ENCODE peak calls at places on chromosomes 2 and 18, in five cellular contexts. V is fibroblast of lung, P is upper lobe of right lung, T is choroid plexus epithelial cell, I is fibroblast of pulmonary artery. Q is an unnamed sample.

GRCh38 chr2:29990112-29990511 is 68.7 kb upstream of the ALK start:
- DNase-seq in V (no peak), P (no peak), T (no peak), I (no peak), Q (no peak)

GRCh38 chr18:22378672-22379282 is 38.9 kb downstream of the CTAGE1 start:
- DNase-seq in V (peak; percentile 20), P (no peak), T (peak; percentile 35), I (peak; percentile 51), Q (no peak)

GRCh38 chr18:28650860-28651259 is 473.9 kb upstream of the CDH2 start:
- DNase-seq in V (peak; percentile 27), P (no peak), T (peak; percentile 7), I (peak; percentile 29), Q (no peak)

GRCh38 chr2:43305006-43305405 is 78.6 kb upstream of the ZFP36L2 start:
- DNase-seq in V (no peak), P (no peak), T (peak; percentile 76), I (peak; percentile 94), Q (no peak)

GRCh38 chr2:160388464-160389263 is 104.9 kb downstream of the RBMS1 start:
- DNase-seq in V (no peak), P (no peak), T (no peak), I (no peak), Q (no peak)

GRCh38 chr2:8889978-8890377 is 52.6 kb upstream of the KIDINS220 start:
- DNase-seq in V (peak; percentile 44), P (no peak), T (no peak), I (no peak), Q (no peak)

GRCh38 chr2:75570948-75571729 is 10.4 kb upstream of the EVA1A start:
- DNase-seq in V (peak; percentile 79), P (no peak), T (peak; percentile 70), I (no peak), Q (no peak)

GRCh38 chr18:50096766-50097435 is 98.0 kb downstream of the MYO5B start:
- DNase-seq in V (no peak), P (no peak), T (no peak), I (no peak), Q (no peak)

GRCh38 chr18:11411021-11411420 is 198.4 kb upstream of the SLC35G4 start:
- DNase-seq in V (no peak), P (no peak), T (no peak), I (no peak), Q (peak; percentile 19)

GRCh38 chr2:132875193-132875592 is 205.2 kb upstream of the LYPD1 start:
- DNase-seq in V (no peak), P (no peak), T (no peak), I (no peak), Q (no peak)

GRCh38 chr2:50433635-50434034 is 598.3 kb downstream of the NRXN1 start:
- DNase-seq in V (no peak), P (no peak), T (no peak), I (no peak), Q (no peak)

GRCh38 chr2:47087051-47087450 is 68.1 kb downstream of the STPG4 start:
- DNase-seq in V (no peak), P (no peak), T (no peak), I (no peak), Q (no peak)

GRCh38 chr18:75638223-75638596 is 210.7 kb upstream of the SMIM21 start:
- DNase-seq in V (peak; percentile 86), P (no peak), T (peak; percentile 47), I (peak; percentile 62), Q (peak; percentile 44)

GRCh38 chr2:233075966-233076339 is 15.8 kb downstream of the INPP5D start:
- DNase-seq in V (no peak), P (no peak), T (no peak), I (no peak), Q (no peak)

GRCh38 chr2:239688098-239688497 is 287.3 kb upstream of the HDAC4 start:
- DNase-seq in V (no peak), P (peak; percentile 63), T (no peak), I (no peak), Q (no peak)

GRCh38 chr2:158921599-158922408 is 46.6 kb upstream of the TANC1 start:
- DNase-seq in V (no peak), P (no peak), T (no peak), I (no peak), Q (no peak)

GRCh38 chr2:75513616-75514170 is 47.0 kb downstream of the EVA1A start:
- DNase-seq in V (peak; percentile 92), P (no peak), T (no peak), I (no peak), Q (no peak)

GRCh38 chr2:239272626-239273025 is 128.2 kb downstream of the HDAC4 start:
- DNase-seq in V (no peak), P (no peak), T (no peak), I (no peak), Q (no peak)

GRCh38 chr2:28153851-28154250 is 238.8 kb upstream of the FOSL2 start:
- DNase-seq in V (no peak), P (no peak), T (no peak), I (no peak), Q (no peak)

GRCh38 chr2:28155071-28155470 is 237.6 kb upstream of the FOSL2 start:
- DNase-seq in V (no peak), P (no peak), T (no peak), I (no peak), Q (no peak)

GRCh38 chr2:28150994-28151393 is 241.7 kb upstream of the FOSL2 start:
- DNase-seq in V (no peak), P (no peak), T (no peak), I (no peak), Q (no peak)

GRCh38 chr2:28152585-28153284 is 239.9 kb upstream of the FOSL2 start:
- DNase-seq in V (peak; percentile 87), P (no peak), T (peak; percentile 59), I (peak; percentile 14), Q (no peak)

GRCh38 chr2:28155627-28156026 is 237.0 kb upstream of the FOSL2 start:
- DNase-seq in V (no peak), P (no peak), T (no peak), I (peak; percentile 28), Q (no peak)
- TF ChIP-seq CTCF in V (peak; percentile 66), P (peak; percentile 45), T (peak; percentile 64), I (peak; percentile 59), Q (peak; percentile 56)

GRCh38 chr2:230131366-230131765 is 62.6 kb upstream of the SLC16A14 start:
- DNase-seq in V (no peak), P (no peak), T (no peak), I (no peak), Q (no peak)

GRCh38 chr2:230128943-230129342 is 60.2 kb upstream of the SLC16A14 start:
- DNase-seq in V (peak; percentile 61), P (no peak), T (peak; percentile 50), I (peak; percentile 4), Q (peak; percentile 28)

GRCh38 chr2:230130668-230131364 is 62.1 kb upstream of the SLC16A14 start:
- DNase-seq in V (peak; percentile 80), P (no peak), T (peak; percentile 98), I (peak; percentile 55), Q (peak; percentile 54)

GRCh38 chr2:230124792-230125452 is 56.2 kb upstream of the SLC16A14 start:
- DNase-seq in V (no peak), P (peak; percentile 72), T (no peak), I (no peak), Q (no peak)

DNA sequence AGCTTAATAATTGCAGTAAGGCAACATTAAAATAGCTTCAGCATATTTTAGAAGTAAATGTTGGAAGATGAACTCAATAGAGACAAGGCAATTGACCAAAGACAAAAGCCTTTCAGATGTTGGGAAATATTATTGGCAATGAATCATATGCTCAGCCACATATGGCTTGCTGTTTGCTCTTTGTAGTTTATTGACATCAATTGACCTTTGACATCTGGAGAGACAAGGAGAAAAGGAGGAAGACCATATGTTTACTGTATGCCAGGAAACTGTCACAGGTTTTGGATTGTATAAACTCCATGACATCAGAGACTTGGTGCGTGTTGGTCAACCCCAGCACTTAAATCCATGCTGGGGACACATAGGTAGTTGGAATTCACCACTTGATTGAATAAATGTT is 60.6 kb upstream of the SLC16A14 start:
- DNase-seq in V (no peak), P (no peak), T (peak; percentile 11), I (no peak), Q (no peak)
- H3K4me3 ChIP-seq in V (no peak overlapping the region), P (no peak overlapping the region), T (no peak overlapping the region), I (no peak overlapping the region), Q (no peak overlapping the region)

GRCh38 chr2:230866704-230867561 is 2.2 kb downstream of the ITM2C start:
- DNase-seq in V (peak; percentile 27), P (no peak), T (no peak), I (peak; percentile 42), Q (no peak)
- TF ChIP-seq CTCF in V (no peak), P (no peak), T (peak; percentile 15), I (no peak), Q (peak; percentile 7)

GRCh38 chr2:215919624-215920243 is 93.6 kb downstream of the MREG start:
- DNase-seq in V (no peak), P (no peak), T (no peak), I (no peak), Q (no peak)

GRCh38 chr2:215918901-215919585 is 94.3 kb downstream of the MREG start:
- DNase-seq in V (peak; percentile 21), P (no peak), T (peak; percentile 37), I (no peak), Q (no peak)

GRCh38 chr2:215914777-215915165 is 98.6 kb downstream of the MREG start:
- DNase-seq in V (no peak), P (no peak), T (no peak), I (no peak), Q (no peak)

GRCh38 chr2:215920244-215921100 is 92.9 kb downstream of the MREG start:
- DNase-seq in V (peak; percentile 78), P (peak; percentile 69), T (peak; percentile 96), I (peak; percentile 93), Q (peak; percentile 14)

DNA sequence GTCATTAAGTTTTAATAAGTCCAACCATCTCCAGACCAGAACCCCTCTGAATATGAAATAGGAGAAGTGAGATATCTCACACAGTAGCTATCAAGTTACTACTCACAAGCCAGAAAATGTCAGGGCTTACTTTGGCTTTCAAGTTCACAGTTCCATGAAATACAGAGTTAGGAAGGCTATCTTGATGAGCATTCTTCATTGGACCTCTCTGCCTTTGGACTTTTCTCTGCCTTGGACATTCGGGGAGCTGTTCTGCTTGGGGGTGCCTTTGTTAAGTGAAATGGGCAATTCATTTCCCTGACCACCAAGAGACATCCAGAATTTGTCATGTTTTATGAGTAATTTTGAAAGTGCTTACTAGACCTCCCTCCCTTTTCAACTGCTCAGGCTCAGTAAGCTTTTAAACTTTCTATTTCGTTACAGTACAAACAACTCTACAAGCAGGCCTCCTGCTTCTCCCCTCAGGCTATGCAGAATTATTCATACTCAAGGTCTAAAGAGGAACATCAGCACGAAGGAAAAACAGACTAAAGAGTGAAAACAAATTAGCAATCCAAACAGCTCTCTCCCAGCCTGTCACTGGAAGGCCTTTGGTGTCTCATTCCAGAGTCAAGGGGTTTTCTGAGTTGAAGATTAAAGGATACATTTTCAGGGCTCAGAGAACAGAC is 95.3 kb downstream of the MREG start:
- DNase-seq in V (peak; percentile 71), P (no peak), T (peak; percentile 72), I (peak; percentile 29), Q (peak; percentile 65)
- H3K4me3 ChIP-seq in V (no peak overlapping the region), P (no peak overlapping the region), T (no peak overlapping the region), I (no peak overlapping the region), Q (no peak overlapping the region)

GRCh38 chr2:130849896-130850787 is 13.4 kb downstream of the ARHGEF4 start:
- DNase-seq in V (no peak), P (no peak), T (no peak), I (no peak), Q (no peak)

GRCh38 chr2:130850788-130851623 is 14.3 kb downstream of the ARHGEF4 start:
- DNase-seq in V (no peak), P (no peak), T (no peak), I (no peak), Q (no peak)

GRCh38 chr2:130846686-130847375 is 10.1 kb downstream of the ARHGEF4 start:
- DNase-seq in V (peak; percentile 85), P (no peak), T (peak; percentile 59), I (no peak), Q (no peak)

GRCh38 chr2:130847776-130848517 is 11.2 kb downstream of the ARHGEF4 start:
- DNase-seq in V (no peak), P (no peak), T (no peak), I (no peak), Q (no peak)

GRCh38 chr2:130848518-130849210 is 11.9 kb downstream of the ARHGEF4 start:
- DNase-seq in V (no peak), P (no peak), T (no peak), I (no peak), Q (no peak)
- TF ChIP-seq CTCF in V (no peak), P (no peak), T (no peak), I (no peak), Q (no peak)